ENCODE peak calls at places on chromosomes 12 and 14, in four cellular contexts. H is transverse colon, T is SW480, C is H54. E is an unnamed sample.
A peak's percentile ranks its signal among the peaks of the same experiment; 100 is the strongest.

GRCh38 chr14:50397461-50398196 is 948 bp upstream of the CDKL1 start:
- DNase-seq in H (peak; percentile 34), C (peak; percentile 23), T (peak; percentile 24), E (no peak)

GRCh38 chr12:98780261-98780660 is 135.2 kb downstream of the APAF1 start:
- DNase-seq in T (no peak), H (no peak), C (no peak), E (no peak)

GRCh38 chr12:76478045-76478444 is 81.5 kb downstream of the OSBPL8 start:
- DNase-seq in H (no peak), C (no peak), T (no peak), E (no peak)

GRCh38 chr12:84562331-84562730 is 350.3 kb downstream of the SLC6A15 start:
- DNase-seq in T (no peak), C (no peak), H (no peak), E (no peak)

GRCh38 chr14:55889124-55889523 is 229.1 kb upstream of the PELI2 start:
- DNase-seq in C (no peak), T (no peak), H (no peak), E (no peak)

GRCh38 chr12:81147286-81147919 is 69.5 kb downstream of the ACSS3 start:
- DNase-seq in C (no peak), T (no peak), H (no peak), E (no peak)

GRCh38 chr14:96940009-96940408 is 142.8 kb downstream of the VRK1 start:
- DNase-seq in C (peak; percentile 19), H (no peak), T (peak; percentile 20), E (no peak)

GRCh38 chr12:6169107-6169440 is 31.1 kb upstream of the CD9 start:
- DNase-seq in H (no peak), C (no peak), T (no peak), E (no peak)

GRCh38 chr12:67634167-67634793 is 14.3 kb upstream of the DYRK2 start:
- DNase-seq in H (no peak), C (no peak), T (no peak), E (no peak)

GRCh38 chr14:96125536-96125935 is 79.1 kb upstream of the BDKRB2 start:
- DNase-seq in T (no peak), H (no peak), C (no peak), E (no peak)

GRCh38 chr12:101001669-101002068 is 207.1 kb downstream of the ANO4 start:
- DNase-seq in T (no peak), H (no peak), C (no peak), E (no peak)

GRCh38 chr14:83007641-83008237 is 1474.1 kb upstream of the SEL1L start:
- DNase-seq in H (no peak), C (no peak), T (no peak), E (no peak)

GRCh38 chr14:75531660-75532317 is 9.5 kb downstream of the BATF start:
- DNase-seq in C (no peak), H (no peak), T (no peak), E (no peak)

GRCh38 chr12:49664591-49665146 is 41.3 kb downstream of the PRPF40B start:
- DNase-seq in H (no peak), T (no peak), C (no peak), E (no peak)

GRCh38 chr12:33047666-33048065 is 151.1 kb upstream of the PKP2 start:
- DNase-seq in T (no peak), C (no peak), H (no peak), E (no peak)

GRCh38 chr12:122057007-122057735 is 21.4 kb upstream of the MLXIP start:
- DNase-seq in T (no peak), C (no peak), H (no peak), E (no peak)

GRCh38 chr14:75222208-75222701 is 45.8 kb upstream of the TMED10 start:
- DNase-seq in H (no peak), C (peak; percentile 68), T (no peak), E (no peak)

GRCh38 chr14:77104393-77104792 is 6.3 kb downstream of the CIPC start:
- DNase-seq in C (no peak), T (no peak), H (no peak), E (no peak)

GRCh38 chr14:77033622-77034521 is 5.4 kb upstream of the IRF2BPL start:
- DNase-seq in T (peak; percentile 90), C (no peak), H (peak; percentile 89), E (peak; percentile 75)

GRCh38 chr12:127548123-127548553 is 718.8 kb upstream of the TMEM132C start:
- DNase-seq in C (no peak), T (peak; percentile 53), H (no peak), E (no peak)

GRCh38 chr12:21659383-21659782 is 1.7 kb upstream of the LDHB start:
- DNase-seq in T (peak; percentile 16), H (no peak), C (no peak), E (no peak)

GRCh38 chr14:24259282-24260025 is 3.5 kb downstream of the TGM1 start:
- DNase-seq in H (no peak), T (no peak), C (no peak), E (no peak)

GRCh38 chr14:25001096-25001982 is 48.6 kb downstream of the STXBP6 start:
- DNase-seq in C (no peak), H (no peak), T (no peak), E (no peak)

E was measured in activated T-cell treated with anti-CD3 and anti-CD28 coated beads, Interleukin-2, amount 50 U/mL, for 4 hours.